ENCODE peak calls at places on chromosomes 3 and 15, in nine cellular contexts. B, V, N, R, W, D, F, H and U are unnamed samples.

GRCh38 chr3:43773273-43774104 is 82.8 kb downstream of the ABHD5 start:
- DNase-seq in H (peak; percentile 47), R (no peak), B (peak; percentile 27), D (no peak), F (no peak), N (no peak), W (no peak), V (no peak), U (no peak)

GRCh38 chr3:71304684-71305083 is 278.8 kb downstream of the FOXP1 start:
- DNase-seq in N (peak; percentile 71), R (no peak), W (no peak), H (peak; percentile 58), D (no peak), V (no peak), B (peak; percentile 60), F (no peak), U (peak; percentile 86)

GRCh38 chr15:85351965-85352364 is 28.4 kb upstream of the AKAP13 start:
- DNase-seq in H (no peak), W (no peak), V (no peak), N (no peak), F (no peak), R (no peak), B (no peak), D (no peak), U (no peak)

GRCh38 chr15:31256385-31257265 is 70.0 kb upstream of the KLF13 start:
- DNase-seq in N (no peak), R (no peak), H (no peak), V (no peak), W (no peak), D (no peak), B (no peak), F (no peak), U (no peak)

GRCh38 chr3:102536479-102536878 is 101.7 kb downstream of the ZPLD1 start:
- DNase-seq in D (no peak), B (no peak), H (peak; percentile 76), R (peak; percentile 62), F (peak; percentile 2), V (no peak), W (no peak), N (peak; percentile 54), U (peak; percentile 30)

GRCh38 chr3:27666708-27667107 is 55.4 kb downstream of the EOMES start:
- DNase-seq in R (peak; percentile 39), F (peak; percentile 79), N (peak; percentile 91), B (peak; percentile 28), V (no peak), H (peak; percentile 84), D (no peak), W (no peak), U (no peak)

GRCh38 chr3:69738291-69738690 is 973 bp upstream of the MITF start:
- DNase-seq in V (no peak), R (no peak), H (peak; percentile 50), W (no peak), F (no peak), N (peak; percentile 18), B (no peak), D (no peak), U (peak; percentile 52)

GRCh38 chr3:132347095-132347494 is 29.9 kb downstream of the ACP3 start:
- DNase-seq in N (peak; percentile 49), R (peak; percentile 85), H (peak; percentile 49), F (no peak), V (no peak), B (no peak), W (no peak), D (no peak), U (peak; percentile 79)

GRCh38 chr3:50345586-50345985 is at the start of gene ZMYND10:
- DNase-seq in D (peak; percentile 57), F (no peak), B (peak; percentile 85), V (no peak), N (peak; percentile 21), W (peak; percentile 73), H (peak; percentile 67), R (peak; percentile 55), U (no peak)

GRCh38 chr3:20154078-20154477 is 31.9 kb downstream of the SGO1 start:
- DNase-seq in H (no peak), R (no peak), N (no peak), V (no peak), D (no peak), F (no peak), W (no peak), B (no peak), U (no peak)

GRCh38 chr15:87268675-87269074 is 987.9 kb downstream of the NTRK3 start:
- DNase-seq in N (peak; percentile 41), W (no peak), V (no peak), F (no peak), H (no peak), B (no peak), R (no peak), D (no peak), U (no peak)

GRCh38 chr15:95567686-95568085 is 762.8 kb upstream of the NR2F2 start:
- DNase-seq in D (no peak), V (no peak), R (no peak), B (no peak), H (no peak), W (no peak), F (no peak), N (peak; percentile 5), U (no peak)

GRCh38 chr15:22786868-22787698 is 639 bp downstream of the NIPA1 start:
- DNase-seq in D (peak; percentile 11), F (no peak), H (peak; percentile 52), V (no peak), N (peak; percentile 27), B (peak; percentile 25), W (peak; percentile 13), R (no peak), U (peak; percentile 37)

GRCh38 chr15:100241572-100242479 is 99.9 kb downstream of the ADAMTS17 start:
- DNase-seq in N (peak; percentile 88), W (no peak), D (no peak), R (peak; percentile 11), B (no peak), H (no peak), F (peak; percentile 77), V (peak; percentile 16), U (no peak)

GRCh38 chr15:89469331-89470107 is 26.9 kb downstream of the RHCG start:
- DNase-seq in W (no peak), N (no peak), H (no peak), F (no peak), R (no peak), B (no peak), V (no peak), D (no peak), U (no peak)

GRCh38 chr3:122619040-122619439 is 41.6 kb downstream of the PARP15 start:
- DNase-seq in N (no peak), W (no peak), D (no peak), F (no peak), H (no peak), V (no peak), R (no peak), B (no peak), U (no peak)

GRCh38 chr15:61835029-61835428 is 225.2 kb downstream of the VPS13C start:
- DNase-seq in N (no peak), V (no peak), H (no peak), R (no peak), W (no peak), B (no peak), F (no peak), D (peak; percentile 3), U (no peak)

GRCh38 chr15:34271493-34271892 is 46.7 kb downstream of the EMC4 start:
- DNase-seq in D (no peak), H (peak; percentile 63), F (peak; percentile 10), B (no peak), V (peak; percentile 95), W (no peak), N (peak; percentile 63), R (no peak), U (no peak)

GRCh38 chr3:46400000-46400734 is 6.7 kb downstream of the CCR5AS start:
- DNase-seq in H (no peak), W (no peak), B (no peak), D (no peak), F (no peak), V (no peak), N (peak; percentile 22), R (no peak), U (peak; percentile 19)

GRCh38 chr3:89578253-89578529 is 470.8 kb downstream of the EPHA3 start:
- DNase-seq in B (no peak), R (no peak), F (no peak), V (no peak), N (no peak), D (no peak), H (no peak), W (no peak), U (no peak)

GRCh38 chr3:23691343-23691895 is 114.3 kb upstream of the UBE2E1 start:
- DNase-seq in F (no peak), W (no peak), D (no peak), N (no peak), V (no peak), B (no peak), R (no peak), H (no peak), U (no peak)

GRCh38 chr15:53197426-53197839 is 407.3 kb upstream of the ONECUT1 start:
- DNase-seq in W (no peak), V (peak; percentile 12), F (no peak), H (peak; percentile 69), R (peak; percentile 64), D (no peak), N (peak; percentile 19), B (peak; percentile 63), U (peak; percentile 35)

GRCh38 chr3:170918715-170919114 is 10.3 kb upstream of the EIF5A2 start:
- DNase-seq in N (no peak), B (no peak), D (no peak), R (no peak), V (no peak), H (no peak), W (no peak), F (no peak), U (no peak)

GRCh38 chr15:74613089-74613952 is 2.3 kb upstream of the CLK3 start:
- DNase-seq in H (peak; percentile 10), B (no peak), V (no peak), N (no peak), F (no peak), R (no peak), W (no peak), D (no peak), U (no peak)

GRCh38 chr3:59451800-59452741 is 402.2 kb upstream of the CFAP20DC start:
- DNase-seq in W (no peak), H (no peak), R (no peak), B (peak; percentile 30), N (no peak), V (no peak), D (no peak), F (no peak), U (no peak)

GRCh38 chr3:107574650-107575049 is 51.9 kb downstream of the BBX start:
- DNase-seq in V (no peak), H (peak; percentile 75), F (no peak), W (no peak), B (no peak), R (peak; percentile 25), N (peak; percentile 50), D (no peak), U (peak; percentile 66)

GRCh38 chr15:70241031-70241430 is 143.3 kb upstream of the TLE3 start:
- DNase-seq in N (no peak), B (no peak), W (no peak), H (no peak), D (no peak), F (no peak), R (no peak), V (no peak), U (no peak)

GRCh38 chr3:195558602-195559001 is 15.5 kb upstream of the PPP1R2 start:
- DNase-seq in R (peak; percentile 76), H (peak; percentile 62), F (no peak), D (no peak), W (no peak), V (no peak), B (peak; percentile 67), N (no peak), U (peak; percentile 30)